ENCODE peak calls at places on chromosomes 12 and 14, in four cellular contexts. C is neuronal stem cell; A is tibial artery; S is activated CD4-positive, alpha-beta T cell treated with anti-CD3 and anti-CD28 coated beads for 24 hours. D is an unnamed sample.

GRCh38 chr12:130498589-130499385 is 161.1 kb downstream of the PIWIL1 start:
- DNase-seq in C (no peak), A (no peak), S (no peak), D (no peak)

GRCh38 chr12:28237423-28237822 is 47.2 kb downstream of the CCDC91 start:
- DNase-seq in C (no peak), A (no peak), S (no peak), D (no peak)

GRCh38 chr14:32252030-32252670 is 49.1 kb upstream of the RNU6-8 start:
- DNase-seq in C (peak; percentile 43), A (peak; percentile 51), S (peak; percentile 3), D (peak; percentile 62)

GRCh38 chr12:45415393-45415817 is 199.5 kb downstream of the ANO6 start:
- DNase-seq in C (no peak), A (peak; percentile 78), S (peak; percentile 5), D (no peak)

GRCh38 chr12:77893918-77894317 is 63.2 kb downstream of the NAV3 start:
- DNase-seq in C (no peak), A (no peak), S (no peak), D (no peak)

GRCh38 chr14:93543766-93544165 is 113.0 kb downstream of the UNC79 start:
- DNase-seq in C (no peak), A (no peak), S (no peak), D (no peak)

GRCh38 chr12:28222959-28223662 is 32.9 kb downstream of the CCDC91 start:
- DNase-seq in C (no peak), A (no peak), S (no peak), D (no peak)

GRCh38 chr12:104296718-104297117 is 6.8 kb upstream of the EID3 start:
- DNase-seq in C (no peak), A (no peak), S (no peak), D (no peak)

GRCh38 chr14:94480809-94481208 is 4.8 kb upstream of the SERPINA9 start:
- DNase-seq in C (no peak), A (no peak), S (no peak), D (no peak)

GRCh38 chr14:96064866-96065265 is 25.7 kb downstream of the C14orf132 start:
- DNase-seq in C (no peak), A (no peak), S (no peak), D (no peak)

GRCh38 chr12:64147860-64148259 is 74.2 kb downstream of the KICS2 start:
- DNase-seq in C (no peak), A (no peak), S (no peak), D (no peak)

GRCh38 chr12:40946612-40947194 is 241.4 kb upstream of the PDZRN4 start:
- DNase-seq in C (peak; percentile 5), A (no peak), S (no peak), D (peak; percentile 30)

GRCh38 chr12:67784831-67785230 is 136.3 kb downstream of the DYRK2 start:
- DNase-seq in C (no peak), A (no peak), S (no peak), D (no peak)

GRCh38 chr12:44873898-44874297 is 2.2 kb downstream of the NELL2 start:
- DNase-seq in C (no peak), A (no peak), S (no peak), D (no peak)

GRCh38 chr12:2341871-2342270 is 289.1 kb downstream of the CACNA1C start:
- DNase-seq in C (no peak), A (no peak), S (no peak), D (no peak)

GRCh38 chr14:105324080-105324778 is 9.7 kb downstream of the PACS2 start:
- DNase-seq in C (no peak), A (no peak), S (no peak), D (no peak)

GRCh38 chr12:19692566-19692965 is 253.3 kb downstream of the AEBP2 start:
- DNase-seq in C (no peak), A (no peak), S (no peak), D (no peak)

GRCh38 chr12:91177380-91177779 is 5.2 kb downstream of the DCN start:
- DNase-seq in C (no peak), A (no peak), S (no peak), D (no peak)

GRCh38 chr14:91058017-91058675 is 2.3 kb downstream of the RPS6KA5 start:
- DNase-seq in C (no peak), A (no peak), S (no peak), D (no peak)

GRCh38 chr14:100473249-100473648 is 114.0 kb downstream of the BEGAIN start:
- DNase-seq in C (no peak), A (no peak), S (no peak), D (peak; percentile 52)

GRCh38 chr12:77795699-77796098 is 35.0 kb upstream of the NAV3 start:
- DNase-seq in C (no peak), A (no peak), S (no peak), D (no peak)

GRCh38 chr12:6552140-6552551 is 3.7 kb downstream of the IFFO1 start:
- DNase-seq in C (no peak), A (peak; percentile 54), S (no peak), D (no peak)

GRCh38 chr12:2794261-2794735 is 472 bp upstream of the FKBP4 start:
- DNase-seq in C (peak; percentile 42), A (peak; percentile 23), S (no peak), D (no peak)

GRCh38 chr12:52494518-52494917 is 1.5 kb upstream of the KRT6A start:
- DNase-seq in C (no peak), A (peak; percentile 49), S (no peak), D (no peak)